ENCODE peak calls at places on chromosomes 12 and 14, in six cellular contexts. X, Y, W, E, U and B are unnamed samples. For H3K4me1, the result is how much of the 10 kb centered on the place peaks cover.

GRCh38 chr12:52383331-52383730 is 2.1 kb downstream of the KRT84 start:
- DNase-seq in X (no peak), Y (no peak), W (no peak), E (peak), U (no peak), B (no peak)

GRCh38 chr12:50564948-50565297 is 60.1 kb downstream of the DIP2B start:
- DNase-seq in X (no peak), Y (no peak), W (no peak), E (no peak), U (no peak), B (no peak)

GRCh38 chr12:16076553-16076952 is 165.4 kb downstream of the DERA start:
- DNase-seq in X (no peak), Y (peak), W (peak), E (no peak), U (peak), B (no peak)

GRCh38 chr12:47156167-47156736 is 76.5 kb upstream of the AMIGO2 start:
- DNase-seq in X (peak), Y (no peak), W (no peak), E (no peak), U (no peak), B (peak)

GRCh38 chr12:2455410-2455809 is 339.4 kb upstream of the FKBP4 start:
- DNase-seq in X (no peak), Y (no peak), W (no peak), E (no peak), U (no peak), B (no peak)

GRCh38 chr12:43057561-43057960 is 468.0 kb upstream of the PRICKLE1 start:
- DNase-seq in X (no peak), Y (no peak), W (no peak), E (no peak), U (peak), B (no peak)

GRCh38 chr14:47863441-47863840 is 188.0 kb upstream of the MDGA2 start:
- DNase-seq in X (no peak), Y (no peak), W (no peak), E (no peak), U (no peak), B (no peak)

GRCh38 chr14:104294628-104294982 is 156.2 kb downstream of the KIF26A start:
- DNase-seq in X (no peak), Y (no peak), W (no peak), E (peak), U (no peak), B (no peak)

GRCh38 chr12:96225994-96226399 is 31.8 kb downstream of the ELK3 start:
- DNase-seq in X (no peak), Y (peak), W (no peak), E (no peak), U (no peak), B (no peak)

GRCh38 chr12:105279460-105280056 is 43.6 kb upstream of the APPL2 start:
- DNase-seq in X (peak), Y (peak), W (peak), E (no peak), U (no peak), B (no peak)

GRCh38 chr12:52441320-52441911 is 7.2 kb upstream of the KRT75 start:
- DNase-seq in X (no peak), Y (peak), W (no peak), E (no peak), U (peak), B (no peak)

GRCh38 chr14:104441275-104442106 is 138.1 kb upstream of the C14orf180 start:
- DNase-seq in X (no peak), Y (no peak), W (no peak), E (peak), U (no peak), B (no peak)

GRCh38 chr12:50246159-50246865 is 37.0 kb downstream of the LIMA1 start:
- DNase-seq in X (no peak), Y (no peak), W (no peak), E (no peak), U (no peak), B (no peak)

GRCh38 chr14:91980157-91980556 is 32.7 kb upstream of the FBLN5 start:
- DNase-seq in X (no peak), Y (no peak), W (no peak), E (no peak), U (peak), B (no peak)

GRCh38 chr14:64675246-64675645 is 29.0 kb upstream of the PLEKHG3 start:
- DNase-seq in X (no peak), Y (no peak), W (no peak), E (no peak), U (no peak), B (no peak)

GRCh38 chr12:13307143-13307831 is 110.8 kb downstream of the EMP1 start:
- DNase-seq in X (no peak), Y (no peak), W (no peak), E (no peak), U (no peak), B (no peak)

GRCh38 chr12:27179399-27180214 is 64.5 kb upstream of the STK38L start:
- DNase-seq in X (peak), Y (peak), W (no peak), E (no peak), U (peak), B (no peak)

GRCh38 chr14:23984891-23985607 is 3.7 kb upstream of the DHRS4L2 start:
- DNase-seq in X (no peak), Y (peak), W (no peak), E (no peak), U (peak), B (peak)

GRCh38 chr14:32744811-32745445 is 193.8 kb upstream of the NPAS3 start:
- DNase-seq in X (no peak), Y (no peak), W (no peak), E (no peak), U (no peak), B (no peak)

GRCh38 chr12:31728289-31728916 is 418 bp downstream of the AMN1 start:
- DNase-seq in X (peak), Y (no peak), W (peak), E (no peak), U (no peak), B (no peak)

DNA sequence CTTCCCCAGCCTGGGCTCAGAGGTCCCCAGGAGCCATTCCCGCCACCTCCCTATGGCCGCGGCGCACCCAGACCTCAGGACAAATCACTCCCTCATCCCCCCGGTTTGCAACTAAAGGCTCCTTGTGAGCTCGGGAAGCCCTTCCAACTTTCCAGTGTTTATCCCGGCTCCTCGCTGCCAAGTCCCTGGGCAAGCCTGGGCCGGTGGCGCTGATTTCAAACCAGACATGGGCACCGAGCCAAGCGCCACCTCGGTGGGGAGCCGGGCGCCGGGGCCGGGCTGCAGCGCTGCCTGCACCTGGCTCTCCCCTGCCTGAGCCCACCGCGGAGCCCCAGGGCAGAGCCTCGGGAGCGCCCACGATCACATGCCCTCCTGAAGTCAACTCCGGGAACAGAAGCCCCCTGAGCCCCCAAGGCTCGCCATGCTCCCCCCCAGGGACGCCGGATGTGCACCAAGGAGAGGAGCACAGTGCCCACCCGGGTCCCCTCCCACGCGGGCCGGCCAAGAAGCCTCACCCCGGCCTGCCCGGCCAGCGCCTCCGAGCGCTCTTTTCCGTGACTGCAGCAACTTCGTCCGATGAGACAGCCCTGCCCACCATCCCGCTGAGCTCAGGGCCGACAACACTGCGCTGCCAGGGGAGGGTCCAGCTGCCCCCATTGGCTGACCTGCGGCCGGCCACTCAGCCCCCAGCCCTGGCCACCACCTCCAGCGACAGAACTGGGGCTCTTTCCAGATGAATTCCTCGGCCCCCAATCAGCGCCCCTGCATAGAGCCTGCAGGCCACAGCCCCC is 50.0 kb downstream of the NCOR2 start:
- DNase-seq in X (peak), Y (no peak), W (no peak), E (peak), U (peak), B (peak)
- H3K4me1 ChIP-seq in X (half or more), Y (under half), W (under half), E (half or more), U (half or more), B (under half)

DNA sequence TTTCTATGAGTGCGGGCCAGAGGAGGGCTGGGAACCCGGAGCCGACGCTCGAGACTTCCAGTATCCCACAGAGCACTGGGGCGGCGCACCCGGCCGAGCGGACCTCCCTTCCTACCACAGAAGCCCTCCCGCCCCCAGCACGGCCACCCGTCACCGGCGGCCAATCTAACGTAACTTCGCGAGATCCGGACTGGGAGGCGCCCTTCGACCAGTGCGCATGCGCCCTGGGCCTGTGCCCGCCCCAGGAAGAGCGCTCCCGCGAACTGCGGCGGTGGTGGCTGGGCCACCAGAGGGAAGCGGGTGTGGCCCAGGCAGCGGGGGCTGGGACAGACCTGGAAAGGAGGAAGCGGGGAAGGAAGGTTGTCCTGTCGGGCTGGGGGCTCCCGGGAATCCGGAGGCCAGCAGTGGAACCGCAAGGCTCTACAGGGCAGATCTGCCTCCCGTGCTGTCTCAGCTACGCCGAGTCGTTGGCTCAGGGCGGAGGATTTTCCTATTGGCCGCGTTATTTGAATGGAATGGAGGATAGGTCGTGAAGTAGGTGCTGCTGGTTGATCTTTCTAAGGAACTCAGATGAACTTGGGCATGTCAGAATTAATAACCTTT is at the start of gene PPP1R12A:
- DNase-seq in X (peak), Y (peak), W (peak), E (peak), U (peak), B (peak)
- TF ChIP-seq CTCF in X (peak), Y (peak), W (no peak), E (peak), U (no peak), B (peak)

GRCh38 chr12:68479832-68480291 is 130.8 kb upstream of the RAP1B start:
- DNase-seq in X (no peak), Y (no peak), W (no peak), E (no peak), U (peak), B (no peak)
- H3K27ac ChIP-seq in X (no peak), Y (no peak), W (no peak), E (no peak), U (peak), B (no peak)

DNA sequence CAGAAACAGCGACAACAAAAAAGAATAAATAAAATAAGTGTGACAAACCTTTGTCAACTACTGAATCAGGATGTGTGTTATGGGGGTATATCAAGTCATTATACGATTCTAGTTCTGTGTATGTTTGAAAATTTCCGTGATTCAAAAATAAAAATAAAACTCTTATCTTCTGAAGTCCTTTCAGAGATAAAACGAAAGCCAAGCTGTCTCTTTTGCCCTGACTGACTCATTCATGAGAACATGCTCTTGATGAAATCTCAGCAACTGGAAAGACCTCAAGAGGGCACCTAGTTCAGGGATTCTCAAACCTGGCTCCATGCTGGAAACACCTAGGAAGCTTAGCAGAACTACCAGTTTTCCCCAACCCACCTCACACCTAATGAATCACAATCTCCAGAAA is 9.2 kb downstream of the FOXN3 start:
- DNase-seq in X (no peak), Y (no peak), W (no peak), E (no peak), U (no peak), B (no peak)
- H3K4me1 ChIP-seq in X (half or more), Y (half or more), W (half or more), E (under half), U (under half), B (under half)

GRCh38 chr14:94717808-94718207 is 52.1 kb downstream of the GSC start:
- DNase-seq in X (no peak), Y (no peak), W (no peak), E (no peak), U (no peak), B (no peak)
- TF ChIP-seq CTCF in X (no peak), Y (no peak), W (peak), E (no peak), U (no peak), B (no peak)

DNA sequence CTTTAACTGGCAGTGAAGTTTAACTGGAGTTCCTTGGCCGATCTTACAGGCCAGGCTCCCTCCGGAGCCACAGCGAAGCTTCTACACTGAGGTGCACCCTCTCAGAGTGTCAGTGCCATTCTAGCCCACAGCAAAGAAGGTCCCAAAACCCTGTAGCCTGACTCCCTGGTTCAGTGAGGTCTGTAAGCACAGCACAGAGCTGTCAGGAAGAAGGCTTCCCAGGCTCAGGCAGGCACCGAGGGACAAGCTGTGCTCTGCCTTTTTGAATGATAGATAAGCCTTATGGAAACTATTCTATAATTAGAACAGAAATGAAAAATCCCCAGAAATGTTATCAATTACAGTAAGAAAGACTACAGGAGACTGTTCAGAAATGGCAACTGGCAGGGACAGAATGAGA is 40.2 kb downstream of the MOK start:
- DNase-seq in X (peak), Y (no peak), W (no peak), E (no peak), U (no peak), B (no peak)
- H3K27ac ChIP-seq in X (peak), Y (peak), W (no peak), E (no peak), U (peak), B (no peak)

GRCh38 chr14:68247281-68247680 is 427.7 kb downstream of the RAD51B start:
- DNase-seq in X (no peak), Y (no peak), W (no peak), E (no peak), U (no peak), B (no peak)
- H3K4me1 ChIP-seq in X (half or more), Y (half or more), W (half or more), E (half or more), U (half or more), B (under half)